ENCODE peak calls at places on chromosomes 7 and 10, in six cellular contexts. One of them, this sample, is unnamed. For H3K4me1, the result is how much of the 10 kb centered on the place peaks cover.

GRCh38 chr7:378551-379455 is 88.8 kb downstream of the FOXL3 start:
- DNase-seq in neuronal stem cell: no peak
- DNase-seq in H9: no peak
- DNase-seq in mesenchymal stem cell: no peak
- DNase-seq in mesendoderm: no peak
- DNase-seq in H1: no peak
- DNase-seq in this sample: no peak

GRCh38 chr10:48763403-48763802 is 78.7 kb downstream of the WDFY4 start:
- DNase-seq in neuronal stem cell: no peak
- DNase-seq in H9: no peak
- DNase-seq in mesenchymal stem cell: no peak
- DNase-seq in mesendoderm: no peak
- DNase-seq in H1: no peak
- DNase-seq in this sample: no peak

GRCh38 chr7:82319674-82320118 is 123.9 kb downstream of the CACNA2D1 start:
- DNase-seq in neuronal stem cell: no peak
- DNase-seq in H9: no peak
- DNase-seq in mesenchymal stem cell: peak
- DNase-seq in mesendoderm: peak
- DNase-seq in H1: no peak
- DNase-seq in this sample: peak

GRCh38 chr10:23157239-23157661 is 34.9 kb upstream of the PTF1A start:
- DNase-seq in neuronal stem cell: no peak
- DNase-seq in H9: no peak
- DNase-seq in mesenchymal stem cell: no peak
- DNase-seq in mesendoderm: no peak
- DNase-seq in H1: no peak
- DNase-seq in this sample: no peak

GRCh38 chr7:69433086-69433485 is 165.2 kb upstream of the AUTS2 start:
- DNase-seq in neuronal stem cell: no peak
- DNase-seq in H9: no peak
- DNase-seq in mesenchymal stem cell: no peak
- DNase-seq in mesendoderm: no peak
- DNase-seq in H1: no peak
- DNase-seq in this sample: no peak

GRCh38 chr10:101778781-101779543 is 3.0 kb upstream of the FGF8 start:
- DNase-seq in neuronal stem cell: peak
- DNase-seq in H9: peak
- DNase-seq in mesenchymal stem cell: peak
- DNase-seq in mesendoderm: peak
- DNase-seq in H1: peak
- DNase-seq in this sample: no peak

GRCh38 chr10:79166312-79166721 is 97.6 kb downstream of the ZMIZ1 start:
- DNase-seq in neuronal stem cell: no peak
- DNase-seq in H9: no peak
- DNase-seq in mesenchymal stem cell: no peak
- DNase-seq in mesendoderm: no peak
- DNase-seq in H1: no peak
- DNase-seq in this sample: no peak

GRCh38 chr10:6621536-6621935 is 41.5 kb upstream of the PRKCQ start:
- DNase-seq in neuronal stem cell: peak
- DNase-seq in H9: no peak
- DNase-seq in mesenchymal stem cell: peak
- DNase-seq in mesendoderm: peak
- DNase-seq in H1: no peak
- DNase-seq in this sample: peak

GRCh38 chr10:110636932-110637557 is 7.1 kb upstream of the RBM20 start:
- DNase-seq in neuronal stem cell: no peak
- DNase-seq in H9: peak
- DNase-seq in mesenchymal stem cell: no peak
- DNase-seq in mesendoderm: peak
- DNase-seq in H1: no peak
- DNase-seq in this sample: no peak

GRCh38 chr7:29457141-29457561 is 106.5 kb upstream of the PRR15 start:
- DNase-seq in neuronal stem cell: peak
- DNase-seq in H9: no peak
- DNase-seq in mesenchymal stem cell: peak
- DNase-seq in mesendoderm: peak
- DNase-seq in H1: no peak
- DNase-seq in this sample: no peak

GRCh38 chr10:12622691-12623090 is 273.3 kb downstream of the CAMK1D start:
- DNase-seq in neuronal stem cell: no peak
- DNase-seq in H9: no peak
- DNase-seq in mesenchymal stem cell: no peak
- DNase-seq in mesendoderm: no peak
- DNase-seq in H1: no peak
- DNase-seq in this sample: no peak

DNA sequence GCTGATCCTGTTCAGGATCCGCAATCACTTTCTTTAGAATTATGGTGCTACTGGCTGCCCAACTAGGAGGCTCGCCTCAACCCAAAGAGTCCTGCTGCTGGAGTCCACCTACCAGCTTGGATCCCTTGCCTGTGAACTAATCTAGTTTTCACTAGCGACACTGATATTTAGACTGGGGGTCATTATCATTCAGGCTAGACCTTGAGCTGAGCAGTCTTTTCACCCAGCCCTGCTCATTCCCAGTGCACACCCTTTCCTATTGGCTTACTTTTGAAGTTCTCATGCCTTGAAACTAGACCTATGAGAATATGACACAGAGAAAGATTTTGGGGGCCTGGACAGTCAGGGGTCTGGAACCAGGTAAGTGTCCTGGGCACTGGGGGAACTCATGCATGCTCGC is 107.9 kb downstream of the TMEM178B start:
- DNase-seq in neuronal stem cell: no peak
- DNase-seq in H9: no peak
- DNase-seq in mesenchymal stem cell: no peak
- DNase-seq in mesendoderm: no peak
- DNase-seq in H1: no peak
- DNase-seq in this sample: no peak
- H4K8ac ChIP-seq in neuronal stem cell: no peak
- H4K8ac ChIP-seq in H9: no peak
- H4K8ac ChIP-seq in mesenchymal stem cell: no peak
- H4K8ac ChIP-seq in mesendoderm: no peak
- H4K8ac ChIP-seq in H1: peak
- H4K8ac ChIP-seq in this sample: no peak

GRCh38 chr10:71245420-71246325 is 33.3 kb downstream of the UNC5B start:
- DNase-seq in neuronal stem cell: no peak
- DNase-seq in H9: no peak
- DNase-seq in mesenchymal stem cell: no peak
- DNase-seq in mesendoderm: no peak
- DNase-seq in H1: no peak
- DNase-seq in this sample: no peak
- H3K4me1 ChIP-seq in neuronal stem cell: under half
- H3K4me1 ChIP-seq in H9: under half
- H3K4me1 ChIP-seq in mesenchymal stem cell: under half
- H3K4me1 ChIP-seq in mesendoderm: under half
- H3K4me1 ChIP-seq in H1: under half
- H3K4me1 ChIP-seq in this sample: under half

GRCh38 chr10:43605850-43606322 is 352 bp upstream of the ZNF485 start:
- DNase-seq in neuronal stem cell: no peak
- DNase-seq in H9: no peak
- DNase-seq in mesenchymal stem cell: no peak
- DNase-seq in mesendoderm: no peak
- DNase-seq in H1: no peak
- DNase-seq in this sample: no peak
- H4K8ac ChIP-seq in neuronal stem cell: peak
- H4K8ac ChIP-seq in H9: no peak
- H4K8ac ChIP-seq in mesenchymal stem cell: peak
- H4K8ac ChIP-seq in mesendoderm: no peak
- H4K8ac ChIP-seq in H1: no peak
- H4K8ac ChIP-seq in this sample: peak

DNA sequence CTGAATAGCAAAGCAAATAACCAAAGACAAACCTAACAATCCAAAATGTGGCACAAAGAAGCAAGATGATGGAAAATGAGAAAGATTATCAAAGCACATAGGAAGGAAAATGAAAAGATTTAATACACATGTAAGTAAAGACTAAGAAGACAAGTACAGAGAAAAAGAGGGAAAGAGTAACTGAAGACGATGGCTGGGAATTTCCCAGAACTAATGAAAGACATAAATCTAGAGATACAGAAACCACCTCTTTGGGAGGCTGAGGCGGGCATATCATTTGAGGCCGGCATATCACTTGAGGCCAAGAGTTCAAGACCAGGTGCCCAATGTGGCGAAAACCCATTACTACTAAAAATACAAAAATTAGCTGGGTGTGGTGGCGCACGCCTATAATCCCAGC is 46.8 kb downstream of the CCDC6 start:
- DNase-seq in neuronal stem cell: no peak
- DNase-seq in H9: no peak
- DNase-seq in mesenchymal stem cell: no peak
- DNase-seq in mesendoderm: no peak
- DNase-seq in H1: no peak
- DNase-seq in this sample: no peak
- H3K4me1 ChIP-seq in neuronal stem cell: under half
- H3K4me1 ChIP-seq in H9: under half
- H3K4me1 ChIP-seq in mesenchymal stem cell: under half
- H3K4me1 ChIP-seq in mesendoderm: under half
- H3K4me1 ChIP-seq in H1: under half
- H3K4me1 ChIP-seq in this sample: under half

GRCh38 chr10:71213127-71213616 is 802 bp downstream of the UNC5B start:
- DNase-seq in neuronal stem cell: peak
- DNase-seq in H9: peak
- DNase-seq in mesenchymal stem cell: peak
- DNase-seq in mesendoderm: peak
- DNase-seq in H1: peak
- DNase-seq in this sample: peak
- H4K8ac ChIP-seq in neuronal stem cell: no peak
- H4K8ac ChIP-seq in H9: no peak
- H4K8ac ChIP-seq in mesenchymal stem cell: peak
- H4K8ac ChIP-seq in mesendoderm: no peak
- H4K8ac ChIP-seq in H1: no peak
- H4K8ac ChIP-seq in this sample: no peak